ENCODE peak calls at places on chromosomes 2 and 18, in seven cellular contexts. One of them, this sample, is unnamed.

GRCh38 chr2:106885326-106885725 is 641 bp downstream of the ST6GAL2 start:
- DNase-seq in WTC11: no peak
- DNase-seq in cardiac fibroblast: peak
- DNase-seq in endothelial cell: no peak
- DNase-seq in astrocyte of the cerebellum: peak
- DNase-seq in spleen: no peak
- DNase-seq in esophagus squamous epithelium: no peak
- DNase-seq in this sample: peak

GRCh38 chr2:38676681-38677080 is 10.8 kb downstream of the GALM start:
- DNase-seq in WTC11: no peak
- DNase-seq in cardiac fibroblast: no peak
- DNase-seq in endothelial cell: no peak
- DNase-seq in astrocyte of the cerebellum: no peak
- DNase-seq in spleen: no peak
- DNase-seq in esophagus squamous epithelium: no peak
- DNase-seq in this sample: no peak

GRCh38 chr2:112994648-112995047 is 10.6 kb upstream of the IL36A start:
- DNase-seq in WTC11: no peak
- DNase-seq in cardiac fibroblast: no peak
- DNase-seq in endothelial cell: no peak
- DNase-seq in astrocyte of the cerebellum: no peak
- DNase-seq in spleen: no peak
- DNase-seq in esophagus squamous epithelium: no peak
- DNase-seq in this sample: no peak

GRCh38 chr2:172148246-172148645 is 45.5 kb upstream of the DLX2 start:
- DNase-seq in WTC11: no peak
- DNase-seq in cardiac fibroblast: peak
- DNase-seq in endothelial cell: no peak
- DNase-seq in astrocyte of the cerebellum: no peak
- DNase-seq in spleen: no peak
- DNase-seq in esophagus squamous epithelium: no peak
- DNase-seq in this sample: no peak

GRCh38 chr18:51498085-51498855 is 300.8 kb upstream of the MEX3C start:
- DNase-seq in WTC11: no peak
- DNase-seq in cardiac fibroblast: no peak
- DNase-seq in endothelial cell: no peak
- DNase-seq in astrocyte of the cerebellum: no peak
- DNase-seq in spleen: no peak
- DNase-seq in esophagus squamous epithelium: no peak
- DNase-seq in this sample: no peak

GRCh38 chr2:172172513-172173217 is 70.0 kb upstream of the DLX2 start:
- DNase-seq in WTC11: peak
- DNase-seq in cardiac fibroblast: peak
- DNase-seq in endothelial cell: peak
- DNase-seq in astrocyte of the cerebellum: no peak
- DNase-seq in spleen: peak
- DNase-seq in esophagus squamous epithelium: no peak
- DNase-seq in this sample: peak

GRCh38 chr18:22124970-22125369 is 44.4 kb upstream of the GATA6 start:
- DNase-seq in WTC11: no peak
- DNase-seq in cardiac fibroblast: no peak
- DNase-seq in endothelial cell: no peak
- DNase-seq in astrocyte of the cerebellum: no peak
- DNase-seq in spleen: no peak
- DNase-seq in esophagus squamous epithelium: no peak
- DNase-seq in this sample: no peak

GRCh38 chr2:54545700-54546450 is 89.7 kb downstream of the SPTBN1 start:
- DNase-seq in WTC11: no peak
- DNase-seq in cardiac fibroblast: peak
- DNase-seq in endothelial cell: no peak
- DNase-seq in astrocyte of the cerebellum: no peak
- DNase-seq in spleen: no peak
- DNase-seq in esophagus squamous epithelium: no peak
- DNase-seq in this sample: no peak

GRCh38 chr2:196601430-196602306 is 37.8 kb upstream of the CCDC150 start:
- DNase-seq in WTC11: no peak
- DNase-seq in cardiac fibroblast: peak
- DNase-seq in endothelial cell: no peak
- DNase-seq in astrocyte of the cerebellum: peak
- DNase-seq in spleen: no peak
- DNase-seq in esophagus squamous epithelium: no peak
- DNase-seq in this sample: no peak

GRCh38 chr2:55133467-55134315 is 83.4 kb upstream of the RTN4 start:
- DNase-seq in WTC11: peak
- DNase-seq in cardiac fibroblast: peak
- DNase-seq in endothelial cell: no peak
- DNase-seq in astrocyte of the cerebellum: peak
- DNase-seq in spleen: no peak
- DNase-seq in esophagus squamous epithelium: no peak
- DNase-seq in this sample: no peak

GRCh38 chr2:9110346-9110884 is 96.2 kb upstream of the ASAP2 start:
- DNase-seq in WTC11: no peak
- DNase-seq in cardiac fibroblast: no peak
- DNase-seq in endothelial cell: no peak
- DNase-seq in astrocyte of the cerebellum: no peak
- DNase-seq in spleen: no peak
- DNase-seq in esophagus squamous epithelium: no peak
- DNase-seq in this sample: no peak

GRCh38 chr2:30446602-30447148 is 371 bp upstream of the LCLAT1 start:
- DNase-seq in WTC11: no peak
- DNase-seq in cardiac fibroblast: peak
- DNase-seq in endothelial cell: no peak
- DNase-seq in astrocyte of the cerebellum: no peak
- DNase-seq in spleen: no peak
- DNase-seq in esophagus squamous epithelium: no peak
- DNase-seq in this sample: no peak

GRCh38 chr18:9025104-9025838 is 77.2 kb upstream of the NDUFV2 start:
- DNase-seq in WTC11: no peak
- DNase-seq in cardiac fibroblast: no peak
- DNase-seq in endothelial cell: no peak
- DNase-seq in astrocyte of the cerebellum: no peak
- DNase-seq in spleen: no peak
- DNase-seq in esophagus squamous epithelium: no peak
- DNase-seq in this sample: no peak

GRCh38 chr2:151765760-151766159 is 31.5 kb upstream of the NEB start:
- DNase-seq in WTC11: no peak
- DNase-seq in cardiac fibroblast: no peak
- DNase-seq in endothelial cell: peak
- DNase-seq in astrocyte of the cerebellum: no peak
- DNase-seq in spleen: peak
- DNase-seq in esophagus squamous epithelium: no peak
- DNase-seq in this sample: no peak

GRCh38 chr2:238505119-238505891 is 78.6 kb downstream of the ASB1 start:
- DNase-seq in WTC11: no peak
- DNase-seq in cardiac fibroblast: no peak
- DNase-seq in endothelial cell: no peak
- DNase-seq in astrocyte of the cerebellum: no peak
- DNase-seq in spleen: peak
- DNase-seq in esophagus squamous epithelium: no peak
- DNase-seq in this sample: no peak

GRCh38 chr2:71471276-71471675 is 17.9 kb downstream of the DYSF start:
- DNase-seq in WTC11: no peak
- DNase-seq in cardiac fibroblast: no peak
- DNase-seq in endothelial cell: no peak
- DNase-seq in astrocyte of the cerebellum: peak
- DNase-seq in spleen: no peak
- DNase-seq in esophagus squamous epithelium: no peak
- DNase-seq in this sample: no peak

GRCh38 chr18:64027931-64028695 is 58.2 kb downstream of the SERPINB8 start:
- DNase-seq in WTC11: no peak
- DNase-seq in cardiac fibroblast: no peak
- DNase-seq in endothelial cell: no peak
- DNase-seq in astrocyte of the cerebellum: no peak
- DNase-seq in spleen: no peak
- DNase-seq in esophagus squamous epithelium: no peak
- DNase-seq in this sample: no peak

GRCh38 chr2:118822572-118822971 is 24.9 kb downstream of the EN1 start:
- DNase-seq in WTC11: no peak
- DNase-seq in cardiac fibroblast: no peak
- DNase-seq in endothelial cell: no peak
- DNase-seq in astrocyte of the cerebellum: no peak
- DNase-seq in spleen: no peak
- DNase-seq in esophagus squamous epithelium: no peak
- DNase-seq in this sample: no peak

GRCh38 chr18:63949068-63949737 is at the start of gene HMSD:
- DNase-seq in WTC11: peak
- DNase-seq in cardiac fibroblast: peak
- DNase-seq in endothelial cell: peak
- DNase-seq in astrocyte of the cerebellum: no peak
- DNase-seq in spleen: peak
- DNase-seq in esophagus squamous epithelium: no peak
- DNase-seq in this sample: peak

GRCh38 chr2:10164611-10165010 is 42.1 kb downstream of the RRM2 start:
- DNase-seq in WTC11: no peak
- DNase-seq in cardiac fibroblast: no peak
- DNase-seq in endothelial cell: no peak
- DNase-seq in astrocyte of the cerebellum: no peak
- DNase-seq in spleen: peak
- DNase-seq in esophagus squamous epithelium: no peak
- DNase-seq in this sample: no peak

GRCh38 chr2:238497610-238498005 is 70.9 kb downstream of the ASB1 start:
- DNase-seq in WTC11: no peak
- DNase-seq in cardiac fibroblast: no peak
- DNase-seq in endothelial cell: no peak
- DNase-seq in astrocyte of the cerebellum: no peak
- DNase-seq in spleen: no peak
- DNase-seq in esophagus squamous epithelium: no peak
- DNase-seq in this sample: no peak

GRCh38 chr18:23986610-23987359 is 27.8 kb upstream of the TTC39C start:
- DNase-seq in WTC11: no peak
- DNase-seq in cardiac fibroblast: no peak
- DNase-seq in endothelial cell: no peak
- DNase-seq in astrocyte of the cerebellum: no peak
- DNase-seq in spleen: no peak
- DNase-seq in esophagus squamous epithelium: no peak
- DNase-seq in this sample: no peak

GRCh38 chr18:2715990-2716389 is 60.5 kb downstream of the SMCHD1 start:
- DNase-seq in WTC11: no peak
- DNase-seq in cardiac fibroblast: no peak
- DNase-seq in endothelial cell: no peak
- DNase-seq in astrocyte of the cerebellum: no peak
- DNase-seq in spleen: no peak
- DNase-seq in esophagus squamous epithelium: no peak
- DNase-seq in this sample: no peak

GRCh38 chr18:42187611-42188378 is 232.8 kb downstream of the PIK3C3 start:
- DNase-seq in WTC11: no peak
- DNase-seq in cardiac fibroblast: no peak
- DNase-seq in endothelial cell: no peak
- DNase-seq in astrocyte of the cerebellum: no peak
- DNase-seq in spleen: no peak
- DNase-seq in esophagus squamous epithelium: no peak
- DNase-seq in this sample: no peak

GRCh38 chr2:222861411-222862067 is 703 bp downstream of the ACSL3 start:
- DNase-seq in WTC11: peak
- DNase-seq in cardiac fibroblast: peak
- DNase-seq in endothelial cell: peak
- DNase-seq in astrocyte of the cerebellum: no peak
- DNase-seq in spleen: peak
- DNase-seq in esophagus squamous epithelium: no peak
- DNase-seq in this sample: no peak

GRCh38 chr2:12649602-12650400 is 66.9 kb upstream of the TRIB2 start:
- DNase-seq in WTC11: no peak
- DNase-seq in cardiac fibroblast: no peak
- DNase-seq in endothelial cell: no peak
- DNase-seq in astrocyte of the cerebellum: no peak
- DNase-seq in spleen: no peak
- DNase-seq in esophagus squamous epithelium: no peak
- DNase-seq in this sample: no peak

GRCh38 chr2:46565364-46565763 is 86.0 kb downstream of the TMEM247 start:
- DNase-seq in WTC11: no peak
- DNase-seq in cardiac fibroblast: no peak
- DNase-seq in endothelial cell: no peak
- DNase-seq in astrocyte of the cerebellum: no peak
- DNase-seq in spleen: no peak
- DNase-seq in esophagus squamous epithelium: no peak
- DNase-seq in this sample: no peak
- TF ChIP-seq CTCF in WTC11: no peak
- TF ChIP-seq CTCF in cardiac fibroblast: no peak
- TF ChIP-seq CTCF in endothelial cell: no peak
- TF ChIP-seq CTCF in astrocyte of the cerebellum: no peak
- TF ChIP-seq CTCF in spleen: no peak
- TF ChIP-seq CTCF in esophagus squamous epithelium: no peak
- TF ChIP-seq CTCF in this sample: no peak

GRCh38 chr2:157093666-157094065 is 163.8 kb upstream of the GALNT5 start:
- DNase-seq in WTC11: no peak
- DNase-seq in cardiac fibroblast: no peak
- DNase-seq in endothelial cell: no peak
- DNase-seq in astrocyte of the cerebellum: no peak
- DNase-seq in spleen: no peak
- DNase-seq in esophagus squamous epithelium: no peak
- DNase-seq in this sample: no peak
- TF ChIP-seq CTCF in WTC11: no peak
- TF ChIP-seq CTCF in cardiac fibroblast: no peak
- TF ChIP-seq CTCF in endothelial cell: no peak
- TF ChIP-seq CTCF in astrocyte of the cerebellum: no peak
- TF ChIP-seq CTCF in spleen: no peak
- TF ChIP-seq CTCF in esophagus squamous epithelium: no peak
- TF ChIP-seq CTCF in this sample: peak

DNA sequence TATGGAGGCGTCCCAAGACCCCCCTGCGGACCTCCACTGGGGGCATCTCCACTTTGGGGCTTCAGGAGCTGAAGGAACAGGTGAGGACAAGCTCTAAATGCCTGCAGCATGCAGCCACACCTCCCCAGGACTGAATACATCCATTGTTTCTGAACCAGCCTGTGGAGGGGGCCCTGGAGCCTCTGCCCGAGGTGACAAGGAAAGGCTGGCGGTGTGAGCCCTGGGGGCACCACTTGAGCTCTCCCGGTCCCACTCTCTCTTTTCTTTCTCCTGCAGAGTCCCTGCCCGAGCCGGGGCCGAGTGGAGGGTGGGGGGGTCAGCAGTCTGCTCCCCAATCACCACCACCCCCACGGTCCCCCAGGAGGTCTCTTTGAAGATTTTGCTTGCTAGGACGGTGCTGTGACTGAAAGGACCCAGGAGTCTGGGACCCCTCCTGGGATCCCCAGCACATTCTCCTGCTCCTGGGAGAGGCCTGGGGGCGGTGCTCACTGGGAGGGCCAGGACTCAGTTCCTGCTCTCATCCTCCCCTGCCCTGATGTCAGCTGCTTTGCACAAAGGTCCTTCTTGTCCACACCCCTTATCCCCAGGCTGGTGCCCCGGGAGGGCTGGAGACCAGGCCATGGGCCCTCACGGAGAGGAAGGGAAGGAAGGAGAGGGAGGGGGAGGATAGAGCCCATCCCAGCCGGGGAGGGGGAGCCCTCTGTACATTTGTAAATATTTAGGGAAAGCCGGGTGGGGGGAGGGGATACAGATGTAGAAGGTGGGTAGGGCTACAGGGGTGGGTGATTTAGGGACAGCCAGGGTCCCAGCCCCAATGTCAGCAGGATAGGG is 5.7 kb downstream of the CHPF start:
- DNase-seq in WTC11: peak
- DNase-seq in cardiac fibroblast: peak
- DNase-seq in endothelial cell: no peak
- DNase-seq in astrocyte of the cerebellum: no peak
- DNase-seq in spleen: no peak
- DNase-seq in esophagus squamous epithelium: no peak
- DNase-seq in this sample: no peak
- TF ChIP-seq CTCF in WTC11: no peak
- TF ChIP-seq CTCF in cardiac fibroblast: peak
- TF ChIP-seq CTCF in endothelial cell: no peak
- TF ChIP-seq CTCF in astrocyte of the cerebellum: no peak
- TF ChIP-seq CTCF in spleen: no peak
- TF ChIP-seq CTCF in esophagus squamous epithelium: no peak
- TF ChIP-seq CTCF in this sample: no peak

GRCh38 chr2:28357948-28358667 is 34.5 kb upstream of the FOSL2 start:
- DNase-seq in WTC11: no peak
- DNase-seq in cardiac fibroblast: no peak
- DNase-seq in endothelial cell: no peak
- DNase-seq in astrocyte of the cerebellum: no peak
- DNase-seq in spleen: no peak
- DNase-seq in esophagus squamous epithelium: no peak
- DNase-seq in this sample: no peak
- TF ChIP-seq CTCF in WTC11: no peak
- TF ChIP-seq CTCF in cardiac fibroblast: no peak
- TF ChIP-seq CTCF in endothelial cell: no peak
- TF ChIP-seq CTCF in astrocyte of the cerebellum: no peak
- TF ChIP-seq CTCF in spleen: no peak
- TF ChIP-seq CTCF in esophagus squamous epithelium: no peak
- TF ChIP-seq CTCF in this sample: no peak